ENCODE peak calls at places on chromosomes 2 and 18, in four cellular contexts. One of them, this sample, is unnamed.
A peak's percentile ranks its signal among the peaks of the same experiment; 100 is the strongest.

GRCh38 chr18:66833646-66834045 is 229.8 kb upstream of the CDH19 start:
- DNase-seq in body of pancreas: no peak
- DNase-seq in breast epithelium: no peak
- DNase-seq in right lobe of liver: no peak
- DNase-seq in this sample: no peak

GRCh38 chr18:50293039-50293438 is 5.5 kb upstream of the CXXC1 start:
- DNase-seq in body of pancreas: no peak
- DNase-seq in breast epithelium: no peak
- DNase-seq in right lobe of liver: no peak
- DNase-seq in this sample: no peak

GRCh38 chr2:26976242-26976641 is 5.8 kb downstream of the MAPRE3 start:
- DNase-seq in body of pancreas: no peak
- DNase-seq in breast epithelium: no peak
- DNase-seq in right lobe of liver: no peak
- DNase-seq in this sample: no peak

GRCh38 chr2:6971502-6971901 is 54.3 kb downstream of the RNF144A start:
- DNase-seq in body of pancreas: no peak
- DNase-seq in breast epithelium: no peak
- DNase-seq in right lobe of liver: no peak
- DNase-seq in this sample: no peak

GRCh38 chr2:216081012-216081411 is 597 bp downstream of the PECR start:
- DNase-seq in body of pancreas: no peak
- DNase-seq in breast epithelium: no peak
- DNase-seq in right lobe of liver: no peak
- DNase-seq in this sample: no peak

GRCh38 chr2:67210430-67210829 is 186.7 kb upstream of the ETAA1 start:
- DNase-seq in body of pancreas: no peak
- DNase-seq in breast epithelium: no peak
- DNase-seq in right lobe of liver: no peak
- DNase-seq in this sample: no peak

GRCh38 chr2:238949710-238950345 is 101.9 kb downstream of the TWIST2 start:
- DNase-seq in body of pancreas: no peak
- DNase-seq in breast epithelium: no peak
- DNase-seq in right lobe of liver: no peak
- DNase-seq in this sample: no peak

GRCh38 chr2:33616873-33617272 is 17.8 kb upstream of the FAM98A start:
- DNase-seq in body of pancreas: no peak
- DNase-seq in breast epithelium: no peak
- DNase-seq in right lobe of liver: no peak
- DNase-seq in this sample: no peak

GRCh38 chr2:136178941-136179601 is 61.1 kb upstream of the CXCR4 start:
- DNase-seq in body of pancreas: no peak
- DNase-seq in breast epithelium: no peak
- DNase-seq in right lobe of liver: no peak
- DNase-seq in this sample: no peak

GRCh38 chr18:76450912-76451421 is 44.1 kb downstream of the ZNF516 start:
- DNase-seq in body of pancreas: no peak
- DNase-seq in breast epithelium: no peak
- DNase-seq in right lobe of liver: peak; percentile 59
- DNase-seq in this sample: peak; percentile 73

GRCh38 chr18:11316546-11316945 is 167.2 kb upstream of the PIEZO2 start:
- DNase-seq in body of pancreas: no peak
- DNase-seq in breast epithelium: no peak
- DNase-seq in right lobe of liver: no peak
- DNase-seq in this sample: no peak

GRCh38 chr2:15839461-15840124 is 100.8 kb upstream of the MYCN start:
- DNase-seq in body of pancreas: no peak
- DNase-seq in breast epithelium: no peak
- DNase-seq in right lobe of liver: no peak
- DNase-seq in this sample: no peak

GRCh38 chr2:48483916-48484315 is 46.0 kb upstream of the STON1 start:
- DNase-seq in body of pancreas: no peak
- DNase-seq in breast epithelium: no peak
- DNase-seq in right lobe of liver: no peak
- DNase-seq in this sample: no peak

GRCh38 chr18:32057624-32058165 is 34.0 kb upstream of the RNF138 start:
- DNase-seq in body of pancreas: no peak
- DNase-seq in breast epithelium: no peak
- DNase-seq in right lobe of liver: no peak
- DNase-seq in this sample: no peak

GRCh38 chr2:240147911-240148587 is 7.6 kb upstream of the OTOS start:
- DNase-seq in body of pancreas: no peak
- DNase-seq in breast epithelium: no peak
- DNase-seq in right lobe of liver: no peak
- DNase-seq in this sample: no peak

GRCh38 chr18:10522574-10522973 is 3.3 kb upstream of the NAPG start:
- DNase-seq in body of pancreas: no peak
- DNase-seq in breast epithelium: no peak
- DNase-seq in right lobe of liver: no peak
- DNase-seq in this sample: no peak

GRCh38 chr18:25352629-25353005 is 651 bp upstream of the ZNF521 start:
- DNase-seq in body of pancreas: no peak
- DNase-seq in breast epithelium: no peak
- DNase-seq in right lobe of liver: no peak
- DNase-seq in this sample: no peak

GRCh38 chr18:25353080-25353479 is 1.1 kb upstream of the ZNF521 start:
- DNase-seq in body of pancreas: no peak
- DNase-seq in breast epithelium: no peak
- DNase-seq in right lobe of liver: no peak
- DNase-seq in this sample: no peak

GRCh38 chr18:25350561-25351201 is 1.3 kb downstream of the ZNF521 start:
- DNase-seq in body of pancreas: no peak
- DNase-seq in breast epithelium: no peak
- DNase-seq in right lobe of liver: peak; percentile 38
- DNase-seq in this sample: peak; percentile 75

GRCh38 chr18:25351280-25351772 is 640 bp downstream of the ZNF521 start:
- DNase-seq in body of pancreas: no peak
- DNase-seq in breast epithelium: no peak
- DNase-seq in right lobe of liver: no peak
- DNase-seq in this sample: peak; percentile 39

GRCh38 chr18:25351773-25352628 is at the start of gene ZNF521:
- DNase-seq in body of pancreas: peak; percentile 65
- DNase-seq in breast epithelium: peak; percentile 72
- DNase-seq in right lobe of liver: peak; percentile 72
- DNase-seq in this sample: peak; percentile 91
- TF ChIP-seq POLR2A in body of pancreas: no peak
- TF ChIP-seq POLR2A in breast epithelium: peak; percentile 41
- TF ChIP-seq POLR2A in right lobe of liver: no peak
- TF ChIP-seq POLR2A in this sample: no peak

GRCh38 chr2:226117506-226118065 is 682.0 kb downstream of the IRS1 start:
- DNase-seq in body of pancreas: no peak
- DNase-seq in breast epithelium: no peak
- DNase-seq in right lobe of liver: no peak
- DNase-seq in this sample: no peak

GRCh38 chr2:226116346-226116745 is 683.3 kb downstream of the IRS1 start:
- DNase-seq in body of pancreas: no peak
- DNase-seq in breast epithelium: no peak
- DNase-seq in right lobe of liver: no peak
- DNase-seq in this sample: no peak

GRCh38 chr2:226114436-226114835 is 685.2 kb downstream of the IRS1 start:
- DNase-seq in body of pancreas: no peak
- DNase-seq in breast epithelium: no peak
- DNase-seq in right lobe of liver: no peak
- DNase-seq in this sample: no peak

GRCh38 chr2:226115832-226116200 is 683.8 kb downstream of the IRS1 start:
- DNase-seq in body of pancreas: no peak
- DNase-seq in breast epithelium: no peak
- DNase-seq in right lobe of liver: no peak
- DNase-seq in this sample: no peak

DNA sequence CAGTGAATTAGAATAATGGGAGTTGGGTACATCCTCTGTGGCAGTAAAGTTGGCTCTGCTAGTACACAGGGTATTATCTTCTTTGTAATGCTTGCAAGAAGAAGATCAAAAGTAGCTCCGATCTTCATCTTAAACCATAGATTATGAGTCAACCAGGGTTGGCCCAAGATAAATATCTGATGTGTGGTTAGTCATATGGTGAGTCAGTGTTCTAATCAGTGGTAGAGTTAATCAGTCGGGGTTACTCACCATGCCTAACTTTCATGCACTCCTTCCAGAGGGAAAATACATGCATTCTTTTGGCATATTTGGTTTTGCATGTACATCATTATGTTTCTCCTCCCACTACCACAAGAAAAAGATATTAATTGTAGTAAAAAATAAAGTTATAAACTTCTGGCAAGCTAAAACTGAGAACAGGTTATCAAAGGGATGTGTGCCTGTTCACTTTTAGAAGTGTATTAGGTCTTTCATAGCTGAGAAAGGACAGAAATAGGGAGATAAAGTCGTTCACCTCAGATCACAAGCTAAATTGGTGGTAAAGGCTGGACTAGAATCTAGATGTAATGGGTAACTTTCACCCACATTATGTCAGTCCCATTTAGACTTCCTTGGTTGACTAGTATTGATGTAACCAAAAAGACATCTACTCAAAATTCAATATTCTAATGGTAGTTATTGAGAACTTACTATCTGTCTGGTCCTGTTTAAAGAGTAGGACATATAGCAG is 684.4 kb downstream of the IRS1 start:
- DNase-seq in body of pancreas: no peak
- DNase-seq in breast epithelium: no peak
- DNase-seq in right lobe of liver: no peak
- DNase-seq in this sample: peak; percentile 3
- TF ChIP-seq POLR2A in body of pancreas: no peak
- TF ChIP-seq POLR2A in breast epithelium: no peak
- TF ChIP-seq POLR2A in right lobe of liver: no peak
- TF ChIP-seq POLR2A in this sample: no peak

DNA sequence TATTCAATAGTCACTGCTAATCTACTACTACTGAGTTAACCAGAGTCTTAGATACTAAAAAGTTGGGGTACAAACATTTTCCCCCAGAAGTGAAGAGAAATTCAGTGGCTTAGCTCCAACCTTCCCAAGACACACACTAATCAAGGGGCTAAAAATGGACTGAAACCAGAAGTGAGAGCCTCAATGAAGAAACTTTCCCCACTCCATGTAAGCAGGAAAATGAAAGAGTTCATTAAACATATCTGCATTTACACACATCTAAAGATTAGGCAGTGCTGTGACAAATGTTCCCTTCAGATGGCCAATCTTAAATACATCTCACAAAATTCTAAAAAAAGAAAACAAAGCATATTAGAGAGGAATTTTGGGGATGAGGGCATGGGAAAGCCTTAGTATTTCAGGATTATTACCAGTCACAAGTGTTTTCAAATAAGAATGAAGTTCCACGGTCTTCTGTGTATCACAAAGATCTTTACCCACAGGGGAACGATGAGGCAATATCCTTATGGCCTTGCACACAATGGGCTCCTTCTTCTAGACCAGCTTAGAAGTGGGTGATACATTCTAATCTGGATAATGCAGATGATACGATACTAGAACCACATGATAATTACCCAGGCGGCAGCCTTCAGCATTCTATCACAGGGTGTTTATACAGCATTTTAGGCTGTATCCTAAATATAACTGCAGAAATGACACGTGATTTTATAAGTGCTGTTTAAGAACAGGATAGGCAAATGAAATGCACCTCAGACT is 17.1 kb downstream of the ANKRD44 start:
- DNase-seq in body of pancreas: no peak
- DNase-seq in breast epithelium: no peak
- DNase-seq in right lobe of liver: no peak
- DNase-seq in this sample: peak; percentile 26
- TF ChIP-seq POLR2A in body of pancreas: no peak
- TF ChIP-seq POLR2A in breast epithelium: no peak
- TF ChIP-seq POLR2A in right lobe of liver: no peak
- TF ChIP-seq POLR2A in this sample: no peak

DNA sequence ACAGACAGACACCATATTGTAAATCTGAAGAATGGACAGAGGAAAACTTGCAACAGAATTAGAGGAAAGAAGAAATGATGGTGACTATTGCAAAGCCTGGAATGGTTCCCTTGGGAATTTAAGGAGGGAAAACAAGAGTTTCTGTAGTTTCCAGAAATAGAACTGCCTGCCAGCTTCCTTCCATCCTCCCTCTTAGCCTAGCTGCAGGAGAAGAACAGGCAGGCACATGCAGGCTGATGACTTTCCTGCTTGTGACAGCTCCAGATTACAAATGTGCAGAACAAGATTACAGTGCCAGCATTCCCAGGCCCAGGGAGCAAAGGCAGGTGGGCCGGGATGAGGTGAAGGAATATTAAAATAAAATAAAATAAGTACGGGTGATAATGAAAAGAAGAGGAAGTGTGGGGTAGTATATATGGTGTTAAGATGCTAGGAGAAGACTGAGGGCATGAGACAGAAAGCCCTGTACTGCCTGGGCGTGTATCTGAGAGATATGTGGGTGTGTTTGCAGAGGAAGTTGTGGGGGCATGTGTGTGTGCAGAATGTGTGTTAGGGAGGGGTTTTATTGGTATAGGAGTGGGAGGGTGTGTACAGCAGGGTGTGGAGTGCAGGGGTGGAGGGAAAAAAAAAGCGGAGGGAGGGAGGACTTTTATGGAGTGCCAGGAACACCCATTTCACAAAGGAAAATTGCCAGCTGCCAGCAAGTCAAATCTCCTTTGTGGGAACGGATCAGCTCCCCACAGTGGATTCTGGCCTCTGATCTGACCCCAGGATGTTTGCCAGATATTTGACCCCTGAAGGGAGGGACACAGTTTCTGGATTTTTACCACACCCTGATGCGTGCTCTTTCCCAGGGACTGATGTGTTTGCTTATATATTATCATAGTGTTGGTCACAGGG is 43.9 kb upstream of the NEMP2 start:
- DNase-seq in body of pancreas: no peak
- DNase-seq in breast epithelium: no peak
- DNase-seq in right lobe of liver: no peak
- DNase-seq in this sample: peak; percentile 54
- TF ChIP-seq POLR2A in body of pancreas: no peak
- TF ChIP-seq POLR2A in breast epithelium: no peak
- TF ChIP-seq POLR2A in right lobe of liver: no peak
- TF ChIP-seq POLR2A in this sample: no peak